ENCODE peak calls at places on chromosomes 7 and 10, in ten cellular contexts. O is choroid plexus epithelial cell; P is ELR; T is activated naive CD8-positive, alpha-beta T cell treated with anti-CD3 and anti-CD28 coated beads, Interleukin-2, amount 50 U/mL, for 24 hours; W is NCI-H1092 treated with DMSO at 0.1 percent for 48 hours; V is NCI-H748 treated with DMSO at 0.1 percent for 48 hours; K is neural crest cell; J is retina; B is stimulated activated CD4-positive, alpha-beta T cell treated with anti-CD3 and anti-CD28 coated beads, Interleukin-1b, Interleukin-23, amount 100 ng/mL, for 24 hours; E is left colon. Q is an unnamed sample.

GRCh38 chr10:60606343-60607080 is 171.8 kb upstream of the CDK1 start:
- DNase-seq in O (peak), P (peak), T (no peak), W (no peak), V (no peak), K (no peak), J (no peak), B (no peak), E (no peak), Q (no peak)

GRCh38 chr10:101236376-101237079 is 7.3 kb upstream of the LBX1 start:
- DNase-seq in O (no peak), P (peak), T (no peak), W (no peak), V (no peak), K (no peak), J (peak), B (no peak), E (no peak), Q (no peak)

GRCh38 chr7:69173341-69173740 is 424.9 kb upstream of the AUTS2 start:
- DNase-seq in O (no peak), P (no peak), T (no peak), W (peak), V (no peak), K (no peak), J (peak), B (no peak), E (no peak), Q (no peak)

GRCh38 chr10:104314591-104315485 is 23.4 kb downstream of the ITPRIP start:
- DNase-seq in O (no peak), P (no peak), T (no peak), W (no peak), V (no peak), K (no peak), J (no peak), B (no peak), E (no peak), Q (no peak)

GRCh38 chr10:133258066-133258817 is 18.4 kb downstream of the ADAM8 start:
- DNase-seq in O (no peak), P (peak), T (peak), W (no peak), V (no peak), K (no peak), J (peak), B (no peak), E (peak), Q (peak)

GRCh38 chr10:133134411-133135115 is 25.5 kb upstream of the KNDC1 start:
- DNase-seq in O (no peak), P (no peak), T (no peak), W (no peak), V (no peak), K (no peak), J (no peak), B (no peak), E (peak), Q (no peak)

GRCh38 chr10:115844592-115844991 is 428.4 kb downstream of the GFRA1 start:
- DNase-seq in O (peak), P (no peak), T (no peak), W (peak), V (no peak), K (no peak), J (peak), B (no peak), E (no peak), Q (no peak)

GRCh38 chr7:125033506-125033905 is 103.9 kb upstream of the POT1 start:
- DNase-seq in O (no peak), P (no peak), T (no peak), W (peak), V (no peak), K (no peak), J (no peak), B (no peak), E (no peak), Q (no peak)

GRCh38 chr7:157544226-157544625 is 207.4 kb downstream of the DNAJB6 start:
- DNase-seq in O (no peak), P (no peak), T (no peak), W (no peak), V (no peak), K (no peak), J (no peak), B (no peak), E (no peak), Q (no peak)

GRCh38 chr7:36969376-36969775 is 245.1 kb upstream of the AOAH start:
- DNase-seq in O (no peak), P (no peak), T (no peak), W (no peak), V (no peak), K (no peak), J (no peak), B (no peak), E (no peak), Q (peak)

GRCh38 chr10:117318909-117319308 is 56.3 kb downstream of the PDZD8 start:
- DNase-seq in O (peak), P (peak), T (no peak), W (no peak), V (no peak), K (no peak), J (no peak), B (no peak), E (no peak), Q (no peak)

GRCh38 chr7:51471199-51472016 is 154.8 kb upstream of the COBL start:
- DNase-seq in O (no peak), P (no peak), T (no peak), W (peak), V (peak), K (peak), J (peak), B (no peak), E (no peak), Q (peak)

GRCh38 chr7:137846588-137847417 is at the start of gene DGKI:
- DNase-seq in O (no peak), P (peak), T (no peak), W (peak), V (peak), K (peak), J (peak), B (no peak), E (no peak), Q (peak)

GRCh38 chr10:48545462-48546145 is 59.3 kb downstream of the ARHGAP22 start:
- DNase-seq in O (no peak), P (no peak), T (no peak), W (no peak), V (no peak), K (no peak), J (peak), B (no peak), E (no peak), Q (no peak)